ENCODE peak calls at places on chromosomes 2 and 18, in five cellular contexts. A, Z, W, P and V are unnamed samples.

GRCh38 chr2:133421516-133422324 is 146.5 kb downstream of the NCKAP5 start:
- DNase-seq in A (no peak), Z (peak), W (no peak), P (peak), V (no peak)

GRCh38 chr18:41449612-41450011 is 505.4 kb upstream of the PIK3C3 start:
- DNase-seq in A (peak), Z (no peak), W (no peak), P (no peak), V (no peak)

GRCh38 chr2:238379096-238379810 is 47.5 kb upstream of the ASB1 start:
- DNase-seq in A (peak), Z (no peak), W (no peak), P (peak), V (no peak)

GRCh38 chr2:36918307-36918706 is 48.0 kb downstream of the STRN start:
- DNase-seq in A (no peak), Z (no peak), W (no peak), P (no peak), V (no peak)

GRCh38 chr2:236671820-236672520 is 102.3 kb downstream of the ACKR3 start:
- DNase-seq in A (no peak), Z (no peak), W (no peak), P (no peak), V (no peak)

GRCh38 chr2:217261452-217261851 is 401.6 kb upstream of the TNP1 start:
- DNase-seq in A (peak), Z (peak), W (no peak), P (peak), V (no peak)

GRCh38 chr2:108268001-108268400 is 20.7 kb upstream of the SULT1C2 start:
- DNase-seq in A (peak), Z (no peak), W (peak), P (peak), V (peak)

GRCh38 chr2:33372940-33373553 is 103.4 kb upstream of the RASGRP3 start:
- DNase-seq in A (peak), Z (peak), W (peak), P (peak), V (peak)

GRCh38 chr2:120995656-120996190 is 260.1 kb downstream of the GLI2 start:
- DNase-seq in A (no peak), Z (no peak), W (no peak), P (no peak), V (no peak)